ENCODE peak calls at places on chromosomes 3 and 15, in four cellular contexts. One of them, this sample, is unnamed.

GRCh38 chr3:137988152-137988551 is 21.8 kb upstream of the CLDN18 start:
- DNase-seq in GM12878: peak; percentile 89
- DNase-seq in H1: no peak
- DNase-seq in HepG2: peak; percentile 47
- DNase-seq in this sample: no peak

GRCh38 chr3:73661262-73661661 is 36.5 kb upstream of the PDZRN3 start:
- DNase-seq in GM12878: no peak
- DNase-seq in H1: no peak
- DNase-seq in HepG2: no peak
- DNase-seq in this sample: no peak

GRCh38 chr3:192817053-192817452 is 89.7 kb upstream of the FGF12 start:
- DNase-seq in GM12878: no peak
- DNase-seq in HepG2: no peak
- DNase-seq in H1: no peak
- DNase-seq in this sample: no peak

GRCh38 chr15:29136815-29137214 is 132.8 kb downstream of the NSMCE3 start:
- DNase-seq in HepG2: no peak
- DNase-seq in GM12878: no peak
- DNase-seq in H1: no peak
- DNase-seq in this sample: no peak

GRCh38 chr15:94023520-94023919 is 207.8 kb upstream of the MCTP2 start:
- DNase-seq in GM12878: no peak
- DNase-seq in H1: no peak
- DNase-seq in HepG2: no peak
- DNase-seq in this sample: no peak

GRCh38 chr3:65497846-65498245 is 540.9 kb downstream of the MAGI1 start:
- DNase-seq in HepG2: no peak
- DNase-seq in GM12878: no peak
- DNase-seq in H1: no peak
- DNase-seq in this sample: peak; percentile 56

GRCh38 chr3:184715943-184716651 is 4.2 kb upstream of the MAGEF1 start:
- DNase-seq in GM12878: no peak
- DNase-seq in HepG2: no peak
- DNase-seq in H1: no peak
- DNase-seq in this sample: no peak

GRCh38 chr3:73026702-73027101 is 30.1 kb downstream of the PPP4R2 start:
- DNase-seq in HepG2: no peak
- DNase-seq in H1: no peak
- DNase-seq in GM12878: no peak
- DNase-seq in this sample: no peak

GRCh38 chr3:120449701-120450216 is 1.0 kb downstream of the FSTL1 start:
- DNase-seq in H1: no peak
- DNase-seq in HepG2: no peak
- DNase-seq in GM12878: no peak
- DNase-seq in this sample: peak; percentile 22

GRCh38 chr15:40847225-40847961 is 3.5 kb downstream of the SPINT1 start:
- DNase-seq in GM12878: peak; percentile 57
- DNase-seq in HepG2: peak; percentile 72
- DNase-seq in H1: no peak
- DNase-seq in this sample: peak; percentile 51

DNA sequence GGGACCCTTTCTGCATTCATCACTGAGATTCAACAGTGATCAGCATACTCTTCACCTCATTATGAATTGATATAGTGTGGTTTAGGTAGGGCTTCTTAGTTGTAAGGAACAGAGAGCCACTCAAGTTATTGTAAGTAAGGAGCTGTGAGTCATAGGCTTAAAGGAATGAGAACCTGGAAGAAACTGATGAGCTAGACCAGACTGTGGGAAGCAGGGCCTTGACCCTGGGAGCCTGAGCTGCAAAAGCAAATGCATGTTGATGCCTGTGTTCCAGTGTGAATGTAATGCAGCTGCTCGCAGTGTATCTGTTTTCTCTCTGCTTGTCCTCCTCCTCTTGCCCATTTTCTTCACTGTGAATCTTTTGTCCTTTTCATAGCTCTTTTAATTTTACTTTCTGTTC is 13.6 kb downstream of the ZKSCAN7 start:
- DNase-seq in GM12878: no peak
- DNase-seq in H1: no peak
- DNase-seq in HepG2: no peak
- DNase-seq in this sample: no peak
- TF ChIP-seq YY1 in GM12878: no peak
- TF ChIP-seq YY1 in H1: no peak
- TF ChIP-seq YY1 in HepG2: no peak
- TF ChIP-seq YY1 in this sample: no peak

DNA sequence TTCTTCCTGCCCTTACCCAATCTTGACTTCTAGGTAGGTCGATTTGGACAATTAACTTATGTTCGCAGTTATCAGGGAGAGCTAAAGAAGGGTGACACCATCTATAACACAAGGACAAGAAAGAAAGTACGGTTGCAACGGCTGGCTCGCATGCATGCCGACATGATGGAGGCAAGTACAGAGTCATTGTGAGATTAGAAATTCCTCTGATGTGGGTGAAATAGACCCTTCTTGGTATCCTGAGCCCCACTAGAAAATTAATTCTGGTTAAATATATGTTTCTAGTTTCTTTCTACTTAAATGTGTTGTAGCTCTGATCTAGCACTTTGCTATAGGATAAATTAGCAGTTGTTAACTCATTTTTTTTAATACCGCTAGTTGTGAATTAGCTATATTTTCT is 13.6 kb downstream of the LXN start:
- DNase-seq in H1: no peak
- DNase-seq in GM12878: no peak
- DNase-seq in HepG2: no peak
- DNase-seq in this sample: no peak
- TF ChIP-seq GABPA in H1: no peak
- TF ChIP-seq GABPA in GM12878: no peak
- TF ChIP-seq GABPA in HepG2: no peak
- TF ChIP-seq GABPA in this sample: no peak

GRCh38 chr3:167898091-167898490 is 162.6 kb downstream of the SERPINI1 start:
- DNase-seq in HepG2: no peak
- DNase-seq in H1: no peak
- DNase-seq in GM12878: no peak
- DNase-seq in this sample: no peak
- TF ChIP-seq TCF12 in HepG2: no peak
- TF ChIP-seq TCF12 in H1: no peak
- TF ChIP-seq TCF12 in GM12878: no peak
- TF ChIP-seq TCF12 in this sample: no peak

DNA sequence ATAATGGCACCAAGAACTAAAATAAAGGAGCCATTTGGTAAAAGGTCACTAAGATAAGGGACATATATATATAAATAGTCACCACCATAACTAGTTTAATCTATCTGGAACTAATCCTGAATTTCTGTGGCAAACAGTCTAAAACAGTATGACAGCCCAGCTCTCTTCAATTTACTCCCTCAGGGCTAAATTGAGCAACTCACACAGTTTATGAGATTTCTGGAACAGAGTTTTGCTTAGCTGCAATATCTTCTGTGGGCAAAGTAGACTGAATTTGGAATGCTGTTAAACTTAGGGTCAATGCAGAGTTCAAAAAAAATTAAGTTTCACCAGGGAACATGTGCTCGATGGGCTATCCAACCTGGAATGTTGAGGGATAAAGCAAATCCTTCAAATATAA is 70.1 kb upstream of the VEPH1 start:
- DNase-seq in GM12878: no peak
- DNase-seq in H1: no peak
- DNase-seq in HepG2: no peak
- DNase-seq in this sample: no peak
- TF ChIP-seq YY1 in GM12878: no peak
- TF ChIP-seq YY1 in H1: no peak
- TF ChIP-seq YY1 in HepG2: no peak
- TF ChIP-seq YY1 in this sample: no peak

GRCh38 chr15:78208887-78209645 is 25.3 kb downstream of the ACSBG1 start:
- DNase-seq in GM12878: no peak
- DNase-seq in H1: no peak
- DNase-seq in HepG2: no peak
- DNase-seq in this sample: no peak
- TF ChIP-seq GABPA in GM12878: no peak
- TF ChIP-seq GABPA in H1: no peak
- TF ChIP-seq GABPA in HepG2: no peak
- TF ChIP-seq GABPA in this sample: no peak

GRCh38 chr3:105431171-105431570 is 64.5 kb downstream of the ALCAM start:
- DNase-seq in H1: no peak
- DNase-seq in GM12878: no peak
- DNase-seq in HepG2: no peak
- DNase-seq in this sample: no peak
- TF ChIP-seq TCF12 in H1: no peak
- TF ChIP-seq TCF12 in GM12878: no peak
- TF ChIP-seq TCF12 in HepG2: no peak
- TF ChIP-seq TCF12 in this sample: no peak